ENCODE peak calls at places on chromosomes 7 and 10, in eight cellular contexts. M is upper lobe of right lung, X is heart left ventricle, N is dorsolateral prefrontal cortex, T is GM12865, G is fibroblast of the aortic adventitia, V is IMR-90, P is GM20000. Y is an unnamed sample.

GRCh38 chr7:122550545-122550944 is 148.4 kb downstream of the RNF133 start:
- DNase-seq in M (no peak), X (no peak), N (no peak), T (no peak), G (peak; percentile 28), V (no peak), P (no peak), Y (no peak)

GRCh38 chr10:67306588-67307205 is 380.9 kb downstream of the LRRTM3 start:
- DNase-seq in M (no peak), X (no peak), N (no peak), T (peak; percentile 24), G (no peak), V (peak; percentile 4), P (peak; percentile 25), Y (no peak)

GRCh38 chr10:130234171-130234965 is 98.2 kb downstream of the GLRX3 start:
- DNase-seq in M (peak; percentile 46), X (no peak), N (no peak), T (no peak), G (no peak), V (no peak), P (no peak), Y (no peak)

GRCh38 chr7:55013851-55014250 is 5.0 kb upstream of the EGFR start:
- DNase-seq in M (no peak), X (no peak), N (no peak), T (no peak), G (no peak), V (no peak), P (no peak), Y (no peak)

GRCh38 chr7:51121945-51122425 is 194.6 kb downstream of the COBL start:
- DNase-seq in M (no peak), X (peak; percentile 79), N (no peak), T (no peak), G (no peak), V (no peak), P (no peak), Y (peak; percentile 13)

GRCh38 chr10:64033710-64034109 is 512.5 kb downstream of the REEP3 start:
- DNase-seq in M (no peak), X (no peak), N (no peak), T (no peak), G (no peak), V (no peak), P (no peak), Y (no peak)

GRCh38 chr7:102189756-102190155 is 96.9 kb upstream of the SH2B2 start:
- DNase-seq in M (no peak), X (peak; percentile 33), N (no peak), T (no peak), G (no peak), V (no peak), P (no peak), Y (no peak)

GRCh38 chr7:94133460-94133859 is 129.3 kb upstream of the BET1 start:
- DNase-seq in M (no peak), X (no peak), N (no peak), T (peak; percentile 74), G (no peak), V (no peak), P (no peak), Y (no peak)

GRCh38 chr10:71778071-71778470 is 4.8 kb upstream of the VSIR start:
- DNase-seq in M (no peak), X (no peak), N (no peak), T (no peak), G (no peak), V (no peak), P (no peak), Y (no peak)

GRCh38 chr10:114208351-114208750 is 29.2 kb downstream of the TDRD1 start:
- DNase-seq in M (no peak), X (no peak), N (no peak), T (no peak), G (no peak), V (no peak), P (no peak), Y (no peak)

GRCh38 chr10:31508882-31509281 is 189.9 kb downstream of the ZEB1 start:
- DNase-seq in M (no peak), X (no peak), N (no peak), T (no peak), G (no peak), V (peak; percentile 59), P (no peak), Y (no peak)

GRCh38 chr10:16192337-16192736 is 244.5 kb upstream of the PTER start:
- DNase-seq in M (no peak), X (no peak), N (no peak), T (no peak), G (no peak), V (no peak), P (no peak), Y (no peak)

GRCh38 chr7:127798023-127798422 is 146.0 kb downstream of the SND1 start:
- DNase-seq in M (no peak), X (peak; percentile 23), N (no peak), T (no peak), G (peak; percentile 53), V (no peak), P (no peak), Y (no peak)

GRCh38 chr10:58696736-58697135 is 184.1 kb downstream of the BICC1 start:
- DNase-seq in M (no peak), X (no peak), N (no peak), T (no peak), G (peak; percentile 53), V (peak; percentile 20), P (no peak), Y (no peak)

GRCh38 chr10:31158000-31158658 is 126.5 kb upstream of the ZNF438 start:
- DNase-seq in M (no peak), X (no peak), N (no peak), T (no peak), G (peak; percentile 80), V (peak; percentile 81), P (no peak), Y (no peak)

GRCh38 chr7:15228891-15229290 is 326.3 kb upstream of the DGKB start:
- DNase-seq in M (no peak), X (no peak), N (no peak), T (no peak), G (no peak), V (no peak), P (no peak), Y (peak; percentile 3)

GRCh38 chr7:150370612-150371071 is 2.0 kb downstream of the REPIN1 start:
- DNase-seq in M (no peak), X (no peak), N (no peak), T (no peak), G (peak; percentile 58), V (peak; percentile 80), P (no peak), Y (peak; percentile 55)

GRCh38 chr7:141157138-141157765 is 83.4 kb downstream of the TMEM178B start:
- DNase-seq in M (no peak), X (no peak), N (no peak), T (no peak), G (no peak), V (no peak), P (no peak), Y (no peak)

GRCh38 chr10:5910323-5911100 is 20.5 kb downstream of the FBH1 start:
- DNase-seq in M (no peak), X (no peak), N (no peak), T (no peak), G (no peak), V (no peak), P (no peak), Y (no peak)

GRCh38 chr7:29588900-29589696 is 25.5 kb downstream of the PRR15 start:
- DNase-seq in M (no peak), X (peak; percentile 10), N (no peak), T (peak; percentile 57), G (peak; percentile 51), V (peak; percentile 22), P (peak; percentile 64), Y (peak; percentile 73)

GRCh38 chr10:78997635-78998618 is 70.8 kb upstream of the ZMIZ1 start:
- DNase-seq in M (no peak), X (no peak), N (no peak), T (no peak), G (peak; percentile 31), V (no peak), P (no peak), Y (no peak)

GRCh38 chr7:519974-520458 is 370 bp upstream of the PDGFA start:
- DNase-seq in M (peak; percentile 84), X (peak; percentile 64), N (peak; percentile 55), T (peak; percentile 45), G (peak; percentile 44), V (peak; percentile 36), P (peak; percentile 73), Y (peak; percentile 56)
- TF ChIP-seq CTCF in M (peak; percentile 30), X (no peak), N (peak; percentile 26), T (no peak), G (peak; percentile 28), V (peak; percentile 23), P (no peak), Y (no peak)

GRCh38 chr7:12490941-12491340 is 79.6 kb upstream of the SCIN start:
- DNase-seq in M (no peak), X (no peak), N (no peak), T (no peak), G (no peak), V (no peak), P (no peak), Y (no peak)

GRCh38 chr7:12493866-12494265 is 76.7 kb upstream of the SCIN start:
- DNase-seq in M (no peak), X (no peak), N (no peak), T (no peak), G (no peak), V (no peak), P (no peak), Y (no peak)

GRCh38 chr7:12491526-12491925 is 79.0 kb upstream of the SCIN start:
- DNase-seq in M (no peak), X (no peak), N (no peak), T (no peak), G (no peak), V (no peak), P (no peak), Y (peak; percentile 17)

GRCh38 chr7:12493407-12493806 is 77.1 kb upstream of the SCIN start:
- DNase-seq in M (no peak), X (no peak), N (no peak), T (peak; percentile 29), G (peak; percentile 69), V (peak; percentile 1), P (no peak), Y (peak; percentile 10)

GRCh38 chr7:12490105-12490688 is 80.3 kb upstream of the SCIN start:
- DNase-seq in M (no peak), X (no peak), N (no peak), T (peak; percentile 23), G (peak; percentile 37), V (peak; percentile 36), P (no peak), Y (peak; percentile 47)
- TF ChIP-seq CTCF in M (peak; percentile 53), X (peak; percentile 53), N (peak; percentile 65), T (peak; percentile 34), G (peak; percentile 41), V (peak; percentile 59), P (no peak), Y (peak; percentile 36)

GRCh38 chr10:95275726-95276366 is 15.0 kb downstream of the PDLIM1 start:
- DNase-seq in M (no peak), X (no peak), N (no peak), T (no peak), G (peak; percentile 90), V (peak; percentile 83), P (no peak), Y (no peak)
- TF ChIP-seq CTCF in M (no peak), X (no peak), N (no peak), T (no peak), G (no peak), V (no peak), P (no peak), Y (no peak)

DNA sequence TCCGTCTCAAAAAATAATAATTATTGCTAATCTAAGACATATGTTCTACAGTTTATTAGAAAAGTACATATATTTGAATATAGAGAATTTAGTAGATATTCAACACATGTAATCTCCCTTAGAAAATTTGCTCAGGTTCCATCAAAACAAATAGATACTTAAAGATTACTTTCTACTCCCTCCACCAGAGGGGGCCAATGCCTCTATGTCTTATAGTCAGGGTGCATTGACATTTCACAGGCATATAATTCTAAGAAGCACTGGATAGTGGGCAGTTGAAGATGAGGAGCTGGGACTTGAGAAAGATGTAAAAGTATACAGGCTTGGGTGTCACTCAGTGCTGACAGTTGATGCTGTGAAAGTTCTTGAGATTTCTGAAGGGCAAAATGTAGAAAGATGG is 301.6 kb upstream of the HPS1 start:
- DNase-seq in M (no peak), X (no peak), N (no peak), T (peak; percentile 42), G (no peak), V (peak; percentile 38), P (peak; percentile 23), Y (peak; percentile 73)
- TF ChIP-seq CTCF in M (peak; percentile 27), X (no peak), N (no peak), T (peak; percentile 22), G (no peak), V (peak; percentile 42), P (no peak), Y (peak; percentile 54)

Y was measured in foreskin fibroblast.